ENCODE peak calls at places on chromosomes 3 and 15, in ten cellular contexts. U is GM23338, J is lung, N is omental fat pad, T is testis, A is GM12878, L is IMR-90, R is endothelial cell, B is breast epithelium, V is fibroblast of villous mesenchyme. K is an unnamed sample.

GRCh38 chr3:126109860-126110235 is 25.9 kb upstream of the SLC41A3 start:
- DNase-seq in N (no peak), U (no peak), T (peak), R (no peak), V (no peak), B (peak), A (no peak), J (no peak), L (no peak), K (no peak)

GRCh38 chr15:88835119-88835518 is 31.9 kb downstream of the ACAN start:
- DNase-seq in T (no peak), V (no peak), N (no peak), R (no peak), A (no peak), B (no peak), L (peak), U (no peak), J (no peak), K (no peak)

GRCh38 chr15:29849716-29850115 is 27.4 kb upstream of the TJP1 start:
- DNase-seq in J (no peak), T (no peak), R (no peak), V (no peak), N (no peak), U (no peak), B (no peak), L (no peak), A (no peak), K (no peak)

GRCh38 chr3:51966486-51966885 is 768 bp downstream of the PCBP4 start:
- DNase-seq in R (no peak), U (no peak), N (no peak), T (no peak), B (no peak), L (no peak), V (no peak), J (no peak), A (no peak), K (no peak)

GRCh38 chr3:193194417-193194816 is 46.6 kb upstream of the PLAAT1 start:
- DNase-seq in R (no peak), N (no peak), U (no peak), B (no peak), T (no peak), J (no peak), V (no peak), A (no peak), L (no peak), K (no peak)

GRCh38 chr3:55668359-55668758 is 181.3 kb upstream of the WNT5A start:
- DNase-seq in N (no peak), J (no peak), A (no peak), R (no peak), L (peak), V (no peak), B (no peak), U (no peak), T (no peak), K (no peak)

GRCh38 chr3:192481638-192482037 is 245.7 kb downstream of the FGF12 start:
- DNase-seq in J (no peak), B (no peak), T (no peak), A (no peak), V (peak), L (peak), U (no peak), R (no peak), N (no peak), K (no peak)

GRCh38 chr3:131474115-131474514 is 28.7 kb downstream of the MRPL3 start:
- DNase-seq in A (no peak), T (no peak), J (no peak), R (no peak), U (no peak), V (no peak), L (no peak), B (no peak), N (no peak), K (no peak)

DNA sequence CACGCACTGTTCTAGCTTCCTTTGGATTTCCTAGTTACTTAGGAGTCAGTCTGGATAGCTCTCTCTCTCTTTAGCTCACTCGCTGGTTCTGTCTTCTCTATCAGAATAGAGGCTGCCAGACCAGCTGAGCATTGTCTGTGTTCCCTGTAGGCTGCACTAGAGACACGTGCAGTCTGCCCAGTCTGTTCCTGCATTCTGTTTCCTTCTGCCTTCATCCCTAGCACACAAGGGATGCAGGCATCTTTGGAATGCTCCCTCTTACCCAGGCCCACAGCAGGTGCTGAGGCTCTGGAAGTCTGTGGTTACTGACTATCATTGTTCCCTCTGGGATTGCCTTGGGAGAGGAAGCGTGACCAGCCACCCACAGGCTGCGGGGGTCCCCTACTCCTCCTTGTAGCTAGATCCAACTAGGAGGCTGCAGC is 322.8 kb downstream of the ZNF621 start:
- DNase-seq in T (peak), A (no peak), R (peak), N (no peak), L (no peak), B (no peak), J (no peak), U (peak), V (peak), K (no peak)
- TF ChIP-seq CTCF in T (no peak), A (no peak), R (no peak), N (no peak), L (no peak), B (no peak), J (no peak), U (peak), V (peak), K (no peak)

DNA sequence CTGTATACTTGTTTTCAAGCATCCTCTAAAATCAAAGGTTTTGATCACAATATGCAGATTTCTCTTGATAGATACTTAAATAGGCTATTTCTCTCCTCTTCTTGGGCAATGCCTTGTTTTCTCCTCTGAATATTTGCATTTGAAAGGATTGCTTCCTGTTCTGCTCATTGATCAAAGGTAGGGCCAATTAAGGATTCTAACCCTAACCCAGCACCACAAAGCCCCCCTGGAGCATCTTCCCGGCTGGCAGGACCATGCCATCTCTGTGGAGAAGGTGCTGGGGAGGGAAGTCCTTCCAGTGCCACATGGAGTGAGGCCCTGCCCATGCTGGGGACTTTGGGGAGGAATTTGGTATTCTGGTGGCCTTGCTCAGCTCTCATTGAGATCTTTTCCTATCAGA is 11.3 kb upstream of the NIPA2 start:
- DNase-seq in B (no peak), A (no peak), V (no peak), T (no peak), R (no peak), U (peak), J (no peak), L (no peak), N (no peak), K (no peak)
- TF ChIP-seq CTCF in B (no peak), A (no peak), V (no peak), T (no peak), R (no peak), U (no peak), J (no peak), L (no peak), N (no peak), K (no peak)

GRCh38 chr15:57198654-57199241 is 177.6 kb upstream of the CGNL1 start:
- DNase-seq in V (no peak), J (no peak), A (no peak), B (no peak), L (no peak), N (no peak), T (no peak), U (peak), R (no peak), K (no peak)
- TF ChIP-seq CTCF in V (no peak), J (no peak), A (no peak), B (no peak), L (no peak), N (no peak), T (peak), U (no peak), R (no peak), K (no peak)

GRCh38 chr3:102471001-102471400 is 36.2 kb downstream of the ZPLD1 start:
- DNase-seq in L (no peak), T (no peak), J (no peak), A (no peak), R (peak), U (peak), N (no peak), V (no peak), B (no peak), K (no peak)
- TF ChIP-seq CTCF in L (no peak), T (no peak), J (no peak), A (peak), R (no peak), U (peak), N (no peak), V (peak), B (no peak), K (peak)

GRCh38 chr3:196568246-196569002 is at the start of the genes FBXO45 and WDR53:
- DNase-seq in T (peak), U (peak), N (peak), A (peak), V (peak), J (peak), R (peak), L (peak), B (peak), K (peak)
- TF ChIP-seq CTCF in T (no peak), U (no peak), N (no peak), A (no peak), V (no peak), J (no peak), R (no peak), L (no peak), B (no peak), K (no peak)

GRCh38 chr15:50116477-50116876 is 2.6 kb downstream of the ATP8B4 start:
- DNase-seq in B (no peak), N (no peak), V (peak), R (peak), U (peak), J (no peak), A (no peak), L (peak), T (peak), K (no peak)
- TF ChIP-seq CTCF in B (no peak), N (no peak), V (peak), R (peak), U (peak), J (no peak), A (peak), L (peak), T (no peak), K (peak)